ENCODE peak calls at places on chromosomes 16 and 17, in nine cellular contexts. One of them, this sample, is unnamed.

GRCh38 chr17:75737133-75737962 is 16.1 kb downstream of the ITGB4 start:
- DNase-seq in stomach: no peak
- DNase-seq in K562: no peak
- DNase-seq in H1: no peak
- DNase-seq in suprapubic skin: peak; percentile 58
- DNase-seq in transverse colon: no peak
- DNase-seq in tibial nerve: no peak
- DNase-seq in A549: no peak
- DNase-seq in HepG2: no peak
- DNase-seq in this sample: no peak

GRCh38 chr17:8152981-8153549 is 861 bp upstream of the PER1 start:
- DNase-seq in stomach: no peak
- DNase-seq in K562: no peak
- DNase-seq in H1: no peak
- DNase-seq in suprapubic skin: no peak
- DNase-seq in transverse colon: no peak
- DNase-seq in tibial nerve: no peak
- DNase-seq in A549: no peak
- DNase-seq in HepG2: no peak
- DNase-seq in this sample: peak; percentile 38

GRCh38 chr16:11233727-11234376 is 22.2 kb downstream of the SOCS1 start:
- DNase-seq in stomach: no peak
- DNase-seq in K562: peak; percentile 63
- DNase-seq in H1: no peak
- DNase-seq in suprapubic skin: no peak
- DNase-seq in transverse colon: peak; percentile 34
- DNase-seq in tibial nerve: no peak
- DNase-seq in A549: no peak
- DNase-seq in HepG2: no peak
- DNase-seq in this sample: no peak

GRCh38 chr17:74150428-74151025 is 53.0 kb upstream of the RPL38 start:
- DNase-seq in stomach: no peak
- DNase-seq in K562: no peak
- DNase-seq in H1: no peak
- DNase-seq in suprapubic skin: peak; percentile 37
- DNase-seq in transverse colon: no peak
- DNase-seq in tibial nerve: no peak
- DNase-seq in A549: no peak
- DNase-seq in HepG2: no peak
- DNase-seq in this sample: no peak

GRCh38 chr16:2422123-2422867 is 7.0 kb upstream of the CCNF start:
- DNase-seq in stomach: no peak
- DNase-seq in K562: no peak
- DNase-seq in H1: no peak
- DNase-seq in suprapubic skin: peak; percentile 46
- DNase-seq in transverse colon: no peak
- DNase-seq in tibial nerve: no peak
- DNase-seq in A549: no peak
- DNase-seq in HepG2: no peak
- DNase-seq in this sample: no peak

GRCh38 chr16:55323637-55324490 is at the start of gene IRX6:
- DNase-seq in stomach: no peak
- DNase-seq in K562: peak; percentile 28
- DNase-seq in H1: peak; percentile 82
- DNase-seq in suprapubic skin: peak; percentile 91
- DNase-seq in transverse colon: no peak
- DNase-seq in tibial nerve: no peak
- DNase-seq in A549: peak; percentile 14
- DNase-seq in HepG2: no peak
- DNase-seq in this sample: no peak

GRCh38 chr17:67360880-67361279 is 5.5 kb downstream of the PSMD12 start:
- DNase-seq in stomach: no peak
- DNase-seq in K562: no peak
- DNase-seq in H1: no peak
- DNase-seq in suprapubic skin: no peak
- DNase-seq in transverse colon: no peak
- DNase-seq in tibial nerve: no peak
- DNase-seq in A549: no peak
- DNase-seq in HepG2: no peak
- DNase-seq in this sample: no peak

GRCh38 chr17:5912927-5913565 is 157.1 kb upstream of the WSCD1 start:
- DNase-seq in stomach: no peak
- DNase-seq in K562: no peak
- DNase-seq in H1: no peak
- DNase-seq in suprapubic skin: no peak
- DNase-seq in transverse colon: no peak
- DNase-seq in tibial nerve: no peak
- DNase-seq in A549: no peak
- DNase-seq in HepG2: no peak
- DNase-seq in this sample: no peak

GRCh38 chr17:65408050-65408449 is 153.4 kb downstream of the AXIN2 start:
- DNase-seq in stomach: no peak
- DNase-seq in K562: no peak
- DNase-seq in H1: no peak
- DNase-seq in suprapubic skin: no peak
- DNase-seq in transverse colon: no peak
- DNase-seq in tibial nerve: no peak
- DNase-seq in A549: no peak
- DNase-seq in HepG2: no peak
- DNase-seq in this sample: no peak

GRCh38 chr17:62919388-62919787 is 46.6 kb upstream of the TANC2 start:
- DNase-seq in stomach: no peak
- DNase-seq in K562: peak; percentile 72
- DNase-seq in H1: no peak
- DNase-seq in suprapubic skin: no peak
- DNase-seq in transverse colon: no peak
- DNase-seq in tibial nerve: no peak
- DNase-seq in A549: no peak
- DNase-seq in HepG2: no peak
- DNase-seq in this sample: no peak

GRCh38 chr16:64240586-64240985 is 881.3 kb downstream of the CDH11 start:
- DNase-seq in stomach: no peak
- DNase-seq in K562: no peak
- DNase-seq in H1: no peak
- DNase-seq in suprapubic skin: no peak
- DNase-seq in transverse colon: no peak
- DNase-seq in tibial nerve: no peak
- DNase-seq in A549: no peak
- DNase-seq in HepG2: no peak
- DNase-seq in this sample: no peak

GRCh38 chr17:28763804-28764266 is 20.0 kb downstream of the TRAF4 start:
- DNase-seq in stomach: peak; percentile 85
- DNase-seq in K562: peak; percentile 79
- DNase-seq in H1: no peak
- DNase-seq in suprapubic skin: peak; percentile 86
- DNase-seq in transverse colon: peak; percentile 81
- DNase-seq in tibial nerve: peak; percentile 85
- DNase-seq in A549: peak; percentile 81
- DNase-seq in HepG2: peak; percentile 68
- DNase-seq in this sample: peak; percentile 88

GRCh38 chr17:75428775-75429469 is 23.4 kb upstream of the GRB2 start:
- DNase-seq in stomach: no peak
- DNase-seq in K562: no peak
- DNase-seq in H1: no peak
- DNase-seq in suprapubic skin: no peak
- DNase-seq in transverse colon: no peak
- DNase-seq in tibial nerve: no peak
- DNase-seq in A549: peak; percentile 91
- DNase-seq in HepG2: peak; percentile 67
- DNase-seq in this sample: no peak

DNA sequence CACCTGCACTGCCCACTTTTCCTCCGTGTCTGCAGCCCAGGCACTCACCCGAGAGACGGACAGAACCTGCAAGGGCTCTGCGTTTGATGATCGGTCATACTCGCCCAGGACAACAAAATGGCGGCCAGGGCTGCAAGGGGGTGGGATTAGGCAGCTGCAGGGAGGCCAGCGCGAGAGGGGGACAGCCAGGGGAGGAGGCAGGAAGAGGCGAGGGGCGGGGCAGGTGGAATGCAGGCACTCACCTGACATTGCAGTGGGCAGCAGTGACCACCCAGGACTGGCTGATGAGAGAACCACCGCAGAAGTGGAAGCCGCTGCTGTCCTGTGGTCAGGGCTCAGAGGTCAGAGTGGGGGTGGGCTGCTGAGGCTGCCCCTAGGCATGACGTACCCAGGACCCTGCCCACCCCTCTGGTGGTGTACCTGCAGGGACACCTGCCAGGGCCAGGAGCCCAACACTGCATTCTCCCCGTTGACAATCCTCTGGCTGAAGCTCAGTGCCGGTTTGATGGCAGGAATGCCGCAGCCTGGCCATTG is 917 bp downstream of the CTRL start:
- DNase-seq in stomach: no peak
- DNase-seq in K562: no peak
- DNase-seq in H1: no peak
- DNase-seq in suprapubic skin: no peak
- DNase-seq in transverse colon: no peak
- DNase-seq in tibial nerve: no peak
- DNase-seq in A549: no peak
- DNase-seq in HepG2: no peak
- DNase-seq in this sample: no peak
- TF ChIP-seq POLR2A in stomach: no peak
- TF ChIP-seq POLR2A in K562: no peak
- TF ChIP-seq POLR2A in H1: no peak
- TF ChIP-seq POLR2A in suprapubic skin: no peak
- TF ChIP-seq POLR2A in transverse colon: no peak
- TF ChIP-seq POLR2A in tibial nerve: no peak
- TF ChIP-seq POLR2A in A549: no peak
- TF ChIP-seq POLR2A in HepG2: no peak
- TF ChIP-seq POLR2A in this sample: no peak

GRCh38 chr17:79977711-79978544 is 57.7 kb downstream of the TBC1D16 start:
- DNase-seq in stomach: no peak
- DNase-seq in K562: no peak
- DNase-seq in H1: no peak
- DNase-seq in suprapubic skin: peak; percentile 61
- DNase-seq in transverse colon: no peak
- DNase-seq in tibial nerve: no peak
- DNase-seq in A549: no peak
- DNase-seq in HepG2: no peak
- DNase-seq in this sample: peak; percentile 64
- TF ChIP-seq EP300 in stomach: no peak
- TF ChIP-seq EP300 in K562: no peak
- TF ChIP-seq EP300 in H1: no peak
- TF ChIP-seq EP300 in suprapubic skin: no peak
- TF ChIP-seq EP300 in transverse colon: no peak
- TF ChIP-seq EP300 in tibial nerve: no peak
- TF ChIP-seq EP300 in A549: no peak
- TF ChIP-seq EP300 in HepG2: no peak
- TF ChIP-seq EP300 in this sample: no peak

GRCh38 chr17:81438024-81438664 is 42.9 kb downstream of the BAHCC1 start:
- DNase-seq in stomach: no peak
- DNase-seq in K562: no peak
- DNase-seq in H1: no peak
- DNase-seq in suprapubic skin: no peak
- DNase-seq in transverse colon: no peak
- DNase-seq in tibial nerve: no peak
- DNase-seq in A549: no peak
- DNase-seq in HepG2: no peak
- DNase-seq in this sample: no peak

GRCh38 chr17:81439926-81440450 is 44.7 kb downstream of the BAHCC1 start:
- DNase-seq in stomach: no peak
- DNase-seq in K562: no peak
- DNase-seq in H1: no peak
- DNase-seq in suprapubic skin: no peak
- DNase-seq in transverse colon: no peak
- DNase-seq in tibial nerve: no peak
- DNase-seq in A549: no peak
- DNase-seq in HepG2: no peak
- DNase-seq in this sample: no peak

GRCh38 chr17:81438688-81439087 is 43.4 kb downstream of the BAHCC1 start:
- DNase-seq in stomach: no peak
- DNase-seq in K562: no peak
- DNase-seq in H1: no peak
- DNase-seq in suprapubic skin: no peak
- DNase-seq in transverse colon: no peak
- DNase-seq in tibial nerve: no peak
- DNase-seq in A549: no peak
- DNase-seq in HepG2: no peak
- DNase-seq in this sample: no peak

GRCh38 chr17:81442791-81443190 is 47.5 kb downstream of the BAHCC1 start:
- DNase-seq in stomach: no peak
- DNase-seq in K562: no peak
- DNase-seq in H1: no peak
- DNase-seq in suprapubic skin: no peak
- DNase-seq in transverse colon: no peak
- DNase-seq in tibial nerve: no peak
- DNase-seq in A549: no peak
- DNase-seq in HepG2: no peak
- DNase-seq in this sample: no peak

GRCh38 chr17:81440511-81441244 is 45.4 kb downstream of the BAHCC1 start:
- DNase-seq in stomach: no peak
- DNase-seq in K562: peak; percentile 80
- DNase-seq in H1: peak; percentile 50
- DNase-seq in suprapubic skin: no peak
- DNase-seq in transverse colon: no peak
- DNase-seq in tibial nerve: no peak
- DNase-seq in A549: peak; percentile 87
- DNase-seq in HepG2: peak; percentile 67
- DNase-seq in this sample: no peak
- TF ChIP-seq CTCF in stomach: no peak
- TF ChIP-seq CTCF in K562: peak; percentile 83
- TF ChIP-seq CTCF in H1: peak; percentile 88
- TF ChIP-seq CTCF in suprapubic skin: no peak
- TF ChIP-seq CTCF in transverse colon: no peak
- TF ChIP-seq CTCF in tibial nerve: no peak
- TF ChIP-seq CTCF in A549: peak; percentile 60
- TF ChIP-seq CTCF in HepG2: peak; percentile 83
- TF ChIP-seq CTCF in this sample: no peak

GRCh38 chr16:56479469-56479868 is 28.1 kb downstream of the OGFOD1 start:
- DNase-seq in stomach: no peak
- DNase-seq in K562: no peak
- DNase-seq in H1: no peak
- DNase-seq in suprapubic skin: no peak
- DNase-seq in transverse colon: no peak
- DNase-seq in tibial nerve: no peak
- DNase-seq in A549: no peak
- DNase-seq in HepG2: no peak
- DNase-seq in this sample: no peak

GRCh38 chr16:56482667-56483236 is 31.4 kb downstream of the OGFOD1 start:
- DNase-seq in stomach: no peak
- DNase-seq in K562: no peak
- DNase-seq in H1: no peak
- DNase-seq in suprapubic skin: no peak
- DNase-seq in transverse colon: no peak
- DNase-seq in tibial nerve: no peak
- DNase-seq in A549: no peak
- DNase-seq in HepG2: no peak
- DNase-seq in this sample: no peak

GRCh38 chr16:56480776-56481467 is 29.6 kb downstream of the OGFOD1 start:
- DNase-seq in stomach: no peak
- DNase-seq in K562: no peak
- DNase-seq in H1: no peak
- DNase-seq in suprapubic skin: no peak
- DNase-seq in transverse colon: no peak
- DNase-seq in tibial nerve: no peak
- DNase-seq in A549: no peak
- DNase-seq in HepG2: no peak
- DNase-seq in this sample: no peak

GRCh38 chr16:56483394-56483793 is 32.0 kb downstream of the OGFOD1 start:
- DNase-seq in stomach: no peak
- DNase-seq in K562: no peak
- DNase-seq in H1: no peak
- DNase-seq in suprapubic skin: no peak
- DNase-seq in transverse colon: no peak
- DNase-seq in tibial nerve: no peak
- DNase-seq in A549: no peak
- DNase-seq in HepG2: no peak
- DNase-seq in this sample: no peak

GRCh38 chr16:56481468-56482112 is 30.2 kb downstream of the OGFOD1 start:
- DNase-seq in stomach: no peak
- DNase-seq in K562: no peak
- DNase-seq in H1: no peak
- DNase-seq in suprapubic skin: no peak
- DNase-seq in transverse colon: no peak
- DNase-seq in tibial nerve: no peak
- DNase-seq in A549: no peak
- DNase-seq in HepG2: no peak
- DNase-seq in this sample: no peak
- TF ChIP-seq POLR2A in stomach: no peak
- TF ChIP-seq POLR2A in K562: no peak
- TF ChIP-seq POLR2A in H1: no peak
- TF ChIP-seq POLR2A in suprapubic skin: no peak
- TF ChIP-seq POLR2A in transverse colon: no peak
- TF ChIP-seq POLR2A in tibial nerve: no peak
- TF ChIP-seq POLR2A in A549: no peak
- TF ChIP-seq POLR2A in HepG2: no peak
- TF ChIP-seq POLR2A in this sample: no peak